ENCODE peak calls at places on chromosomes 5 and 9, in seven cellular contexts. T is B cell; X is dorsolateral prefrontal cortex; I is GM04504; G is cardiac fibroblast; M is stimulated activated naive B cell treated with anti-CD40 and anti-IgM and Interleukin-4, amounts not matched to agents 10 μg/mL and 1 μg/mL and 100 μg/mL, for 72 hours; E is AG09319. A is an unnamed sample.

GRCh38 chr5:43352131-43352530 is 38.9 kb upstream of the HMGCS1 start:
- DNase-seq in T (no peak), X (no peak), I (no peak), G (no peak), M (no peak), E (no peak), A (peak)

GRCh38 chr5:74639538-74640449 is 734 bp downstream of the ENC1 start:
- DNase-seq in T (peak), X (no peak), I (no peak), G (peak), M (peak), E (no peak), A (peak)

GRCh38 chr5:113255105-113255504 is 179.7 kb downstream of the TSSK1B start:
- DNase-seq in T (no peak), X (no peak), I (no peak), G (peak), M (no peak), E (no peak), A (no peak)

GRCh38 chr5:137332296-137332695 is 166.8 kb downstream of the SPOCK1 start:
- DNase-seq in T (no peak), X (no peak), I (no peak), G (no peak), M (no peak), E (no peak), A (peak)

GRCh38 chr5:61532983-61533382 is 200.9 kb downstream of the ZSWIM6 start:
- DNase-seq in T (no peak), X (no peak), I (no peak), G (no peak), M (no peak), E (no peak), A (no peak)

GRCh38 chr9:13845460-13845859 is 468.5 kb downstream of the NFIB start:
- DNase-seq in T (no peak), X (no peak), I (peak), G (peak), M (no peak), E (no peak), A (no peak)

GRCh38 chr5:316210-317085 is 5.1 kb upstream of the AHRR start:
- DNase-seq in T (no peak), X (no peak), I (no peak), G (no peak), M (no peak), E (no peak), A (no peak)

GRCh38 chr9:5695860-5696259 is 67.0 kb downstream of the RIC1 start:
- DNase-seq in T (no peak), X (no peak), I (no peak), G (no peak), M (no peak), E (no peak), A (no peak)

GRCh38 chr9:89420397-89420796 is 77.5 kb downstream of the SEMA4D start:
- DNase-seq in T (no peak), X (no peak), I (no peak), G (no peak), M (no peak), E (no peak), A (no peak)

GRCh38 chr9:109458453-109459211 is 39.5 kb downstream of the PTPN3 start:
- DNase-seq in T (no peak), X (no peak), I (no peak), G (no peak), M (no peak), E (no peak), A (no peak)

GRCh38 chr5:150161242-150162141 is 5.1 kb upstream of the CDX1 start:
- DNase-seq in T (peak), X (peak), I (no peak), G (peak), M (peak), E (no peak), A (peak)

GRCh38 chr5:75282581-75282980 is 45.9 kb upstream of the ANKRD31 start:
- DNase-seq in T (no peak), X (no peak), I (no peak), G (no peak), M (no peak), E (no peak), A (peak)

GRCh38 chr5:124398471-124398870 is 348.0 kb downstream of the ZNF608 start:
- DNase-seq in T (no peak), X (no peak), I (no peak), G (no peak), M (no peak), E (peak), A (no peak)

GRCh38 chr9:104927912-104928740 is at the start of gene ABCA1:
- DNase-seq in T (peak), X (peak), I (no peak), G (peak), M (peak), E (no peak), A (peak)

GRCh38 chr5:141703133-141703561 is 21.1 kb upstream of the ARAP3 start:
- DNase-seq in T (no peak), X (peak), I (no peak), G (peak), M (no peak), E (no peak), A (no peak)

GRCh38 chr5:100776244-100776643 is 126.8 kb downstream of the ST8SIA4 start:
- DNase-seq in T (no peak), X (no peak), I (no peak), G (peak), M (no peak), E (peak), A (no peak)

GRCh38 chr9:131180454-131180853 is 55.1 kb downstream of the NUP214 start:
- DNase-seq in T (no peak), X (no peak), I (peak), G (peak), M (no peak), E (peak), A (peak)

GRCh38 chr5:1732238-1732880 is 67.3 kb downstream of the MRPL36 start:
- DNase-seq in T (no peak), X (peak), I (no peak), G (no peak), M (no peak), E (no peak), A (no peak)

GRCh38 chr9:101365181-101365580 is 19.6 kb downstream of the BAAT start:
- DNase-seq in T (no peak), X (no peak), I (peak), G (no peak), M (no peak), E (no peak), A (no peak)

GRCh38 chr5:119527346-119527745 is 75.0 kb downstream of the HSD17B4 start:
- DNase-seq in T (no peak), X (no peak), I (no peak), G (no peak), M (no peak), E (no peak), A (no peak)

GRCh38 chr5:111853748-111854147 is 96.8 kb upstream of the NREP start:
- DNase-seq in T (no peak), X (no peak), I (no peak), G (peak), M (no peak), E (no peak), A (no peak)

GRCh38 chr9:119060629-119061385 is 308.4 kb downstream of the BRINP1 start:
- DNase-seq in T (no peak), X (no peak), I (no peak), G (no peak), M (no peak), E (no peak), A (no peak)

GRCh38 chr5:35458824-35459207 is 158.8 kb upstream of the SPEF2 start:
- DNase-seq in T (no peak), X (no peak), I (no peak), G (no peak), M (no peak), E (no peak), A (no peak)

GRCh38 chr9:90204128-90204838 is 438.3 kb downstream of the DIRAS2 start:
- DNase-seq in T (peak), X (no peak), I (no peak), G (no peak), M (no peak), E (no peak), A (no peak)

GRCh38 chr5:96124589-96124988 is 162.9 kb upstream of the ELL2 start:
- DNase-seq in T (no peak), X (no peak), I (no peak), G (no peak), M (no peak), E (no peak), A (no peak)

GRCh38 chr9:98809311-98810105 is 2.0 kb downstream of the GALNT12 start:
- DNase-seq in T (no peak), X (no peak), I (no peak), G (peak), M (no peak), E (no peak), A (peak)

GRCh38 chr5:2013301-2014057 is 130.8 kb upstream of the IRX4 start:
- DNase-seq in T (no peak), X (no peak), I (no peak), G (no peak), M (no peak), E (no peak), A (no peak)

GRCh38 chr5:79544136-79544535 is 30.2 kb upstream of the HOMER1 start:
- DNase-seq in T (no peak), X (no peak), I (no peak), G (no peak), M (no peak), E (no peak), A (no peak)

GRCh38 chr5:125891326-125891725 is 531.9 kb upstream of the GRAMD2B start:
- DNase-seq in T (no peak), X (no peak), I (no peak), G (no peak), M (no peak), E (no peak), A (no peak)

GRCh38 chr9:84937086-84937670 is 267.6 kb downstream of the NTRK2 start:
- DNase-seq in T (no peak), X (no peak), I (no peak), G (no peak), M (no peak), E (no peak), A (peak)

GRCh38 chr5:175629231-175629630 is 28.6 kb upstream of the HRH2 start:
- DNase-seq in T (no peak), X (no peak), I (no peak), G (no peak), M (no peak), E (no peak), A (no peak)

GRCh38 chr9:110069326-110070248 is 138.4 kb downstream of the C9orf152 start:
- DNase-seq in T (no peak), X (no peak), I (peak), G (peak), M (no peak), E (peak), A (no peak)

GRCh38 chr9:99340281-99340680 is 118.2 kb downstream of the SEC61B start:
- DNase-seq in T (no peak), X (no peak), I (no peak), G (no peak), M (no peak), E (no peak), A (no peak)

A was measured in mesendoderm.